ENCODE peak calls at places on chromosomes 6 and 20, in nine cellular contexts. T, S, E, B, N, Z, C, U and K are unnamed samples.

GRCh38 chr6:34030831-34031566 is 114.9 kb downstream of the GRM4 start:
- DNase-seq in T (no peak), S (no peak), E (no peak), B (no peak), N (no peak), Z (no peak), C (no peak), U (no peak), K (no peak)

GRCh38 chr20:52874241-52874640 is 97.9 kb upstream of the TSHZ2 start:
- DNase-seq in T (no peak), S (no peak), E (no peak), B (no peak), N (no peak), Z (no peak), C (no peak), U (no peak), K (no peak)

GRCh38 chr6:157714153-157714490 is 108.9 kb upstream of the SNX9 start:
- DNase-seq in T (no peak), S (no peak), E (peak), B (no peak), N (no peak), Z (no peak), C (peak), U (no peak), K (peak)

GRCh38 chr6:45487645-45488044 is 109.9 kb upstream of the SUPT3H start:
- DNase-seq in T (no peak), S (no peak), E (no peak), B (no peak), N (no peak), Z (no peak), C (no peak), U (no peak), K (no peak)

GRCh38 chr6:165695736-165696515 is 32.9 kb upstream of the PDE10A start:
- DNase-seq in T (no peak), S (no peak), E (no peak), B (no peak), N (no peak), Z (no peak), C (peak), U (no peak), K (no peak)

GRCh38 chr20:20835897-20836296 is 123.5 kb upstream of the RALGAPA2 start:
- DNase-seq in T (no peak), S (no peak), E (no peak), B (no peak), N (no peak), Z (no peak), C (no peak), U (no peak), K (no peak)

GRCh38 chr6:56807992-56808342 is 146.9 kb upstream of the BEND6 start:
- DNase-seq in T (no peak), S (no peak), E (no peak), B (no peak), N (no peak), Z (no peak), C (no peak), U (no peak), K (no peak)

GRCh38 chr20:3227511-3227910 is 11.5 kb downstream of the SLC4A11 start:
- DNase-seq in T (no peak), S (no peak), E (no peak), B (no peak), N (no peak), Z (peak), C (no peak), U (no peak), K (no peak)

GRCh38 chr6:7452898-7453297 is 63.3 kb downstream of the RIOK1 start:
- DNase-seq in T (no peak), S (no peak), E (no peak), B (no peak), N (no peak), Z (no peak), C (no peak), U (no peak), K (no peak)

GRCh38 chr20:62368629-62369507 is 1.8 kb upstream of the LAMA5 start:
- DNase-seq in T (peak), S (no peak), E (peak), B (peak), N (no peak), Z (peak), C (peak), U (no peak), K (no peak)
- TF ChIP-seq CTCF in T (peak), S (no peak), E (peak), B (peak), N (no peak), Z (no peak), C (peak), U (peak), K (peak)

GRCh38 chr6:4909063-4909645 is 94.7 kb downstream of the RPP40 start:
- DNase-seq in T (no peak), S (no peak), E (no peak), B (no peak), N (no peak), Z (no peak), C (no peak), U (no peak), K (no peak)
- TF ChIP-seq CTCF in T (no peak), S (no peak), E (no peak), B (no peak), N (no peak), Z (no peak), C (no peak), U (no peak), K (no peak)

GRCh38 chr6:89792881-89793280 is 26.7 kb downstream of the MDN1 start:
- DNase-seq in T (no peak), S (peak), E (peak), B (peak), N (peak), Z (peak), C (peak), U (no peak), K (no peak)
- TF ChIP-seq CTCF in T (no peak), S (peak), E (peak), B (peak), N (peak), Z (peak), C (peak), U (peak), K (peak)

GRCh38 chr20:34473262-34473883 is 42.8 kb upstream of the DYNLRB1 start:
- DNase-seq in T (peak), S (peak), E (peak), B (peak), N (peak), Z (peak), C (peak), U (peak), K (no peak)
- TF ChIP-seq CTCF in T (no peak), S (peak), E (peak), B (peak), N (peak), Z (peak), C (peak), U (peak), K (peak)

GRCh38 chr6:16764188-16764950 is 3.1 kb upstream of the ATXN1 start:
- DNase-seq in T (no peak), S (no peak), E (peak), B (no peak), N (peak), Z (peak), C (peak), U (no peak), K (no peak)
- TF ChIP-seq CTCF in T (no peak), S (no peak), E (peak), B (peak), N (peak), Z (peak), C (peak), U (peak), K (peak)

DNA sequence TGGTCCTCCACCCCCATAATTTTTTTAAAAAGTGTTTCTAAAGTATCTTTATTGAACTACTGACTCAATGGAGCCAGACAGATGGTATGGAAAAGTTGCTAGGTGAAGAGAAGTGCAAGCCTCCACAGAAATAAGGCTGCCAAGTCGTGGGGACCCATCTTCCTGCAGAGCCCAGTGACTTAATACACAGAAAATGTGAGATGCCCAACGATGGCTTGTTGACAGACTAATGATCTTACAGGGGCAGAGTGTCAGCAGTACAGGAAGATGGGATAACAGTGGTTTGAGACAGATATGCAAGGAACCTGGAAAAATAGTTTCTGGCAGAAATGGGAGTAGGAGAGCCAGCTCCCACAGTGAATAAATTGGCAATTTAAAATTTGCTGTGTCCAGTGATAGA is 43.2 kb downstream of the FYN start:
- DNase-seq in T (no peak), S (no peak), E (no peak), B (no peak), N (no peak), Z (no peak), C (no peak), U (no peak), K (no peak)
- TF ChIP-seq CTCF in T (no peak), S (no peak), E (no peak), B (no peak), N (no peak), Z (no peak), C (no peak), U (no peak), K (no peak)

DNA sequence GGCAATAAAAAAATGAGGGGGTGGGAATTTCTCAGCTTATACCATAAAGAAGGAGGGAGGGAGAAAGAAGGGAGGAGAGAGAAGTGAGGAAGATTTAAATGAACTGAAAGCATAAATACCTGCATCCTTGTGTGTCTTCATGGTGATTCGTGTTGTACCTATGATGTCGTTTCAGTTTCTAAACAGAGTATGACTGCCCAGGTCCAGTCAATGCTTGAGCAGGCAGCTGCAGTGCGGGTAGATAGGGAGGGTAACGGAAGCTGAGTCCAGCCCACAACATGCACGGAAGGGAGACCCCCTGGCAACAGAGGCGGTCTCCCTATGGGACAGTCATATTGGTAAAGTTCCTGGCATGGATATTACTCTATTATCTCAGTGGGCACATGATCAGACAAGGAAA is 184.5 kb downstream of the KIF16B start:
- DNase-seq in T (no peak), S (no peak), E (no peak), B (no peak), N (no peak), Z (no peak), C (no peak), U (no peak), K (no peak)
- TF ChIP-seq CTCF in T (no peak), S (no peak), E (no peak), B (no peak), N (no peak), Z (no peak), C (no peak), U (no peak), K (no peak)

DNA sequence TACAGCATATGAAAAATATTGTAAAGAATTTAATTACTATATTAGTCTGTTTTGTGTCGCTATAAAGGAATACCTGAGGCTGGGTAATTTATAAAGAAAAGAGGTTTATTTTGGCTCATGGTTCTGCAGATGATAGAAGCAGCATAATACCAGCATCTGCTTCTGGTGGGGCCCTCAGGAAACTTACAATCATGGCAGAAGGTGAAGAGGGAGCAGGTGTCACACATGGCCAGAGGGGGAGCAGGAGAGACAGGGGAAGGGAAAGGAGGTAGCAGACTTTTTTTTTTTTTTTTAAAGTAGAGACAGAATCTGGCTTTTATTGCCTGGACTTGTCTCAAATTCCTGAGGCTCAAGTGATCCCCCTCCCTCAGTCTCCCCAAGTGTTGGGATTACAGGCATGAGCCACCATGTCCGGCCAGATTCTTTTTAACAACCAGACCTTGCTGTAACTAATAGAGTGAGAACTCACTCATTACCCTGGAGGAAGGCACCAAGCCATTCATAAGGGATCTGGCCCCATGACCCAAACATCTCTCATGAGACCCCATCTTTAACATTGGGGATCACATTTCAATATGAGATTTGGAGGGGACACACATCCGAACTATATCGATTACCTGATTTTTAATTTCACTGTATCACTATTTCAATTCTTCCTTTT is 64.6 kb downstream of the MAN1A1 start:
- DNase-seq in T (peak), S (no peak), E (no peak), B (peak), N (no peak), Z (peak), C (no peak), U (no peak), K (no peak)
- TF ChIP-seq CTCF in T (peak), S (no peak), E (no peak), B (peak), N (no peak), Z (peak), C (peak), U (no peak), K (no peak)